ENCODE peak calls at places on chromosomes 12 and 14, in ten cellular contexts. D is AG09309, R is bronchial epithelial cell, B is dorsolateral prefrontal cortex, Y is BJ, X is fibroblast of lung, E is epithelial cell of esophagus, A is BE2C, Z is fibroblast of pulmonary artery, C is foreskin fibroblast. O is an unnamed sample.

GRCh38 chr14:55578511-55578910 is 1.5 kb upstream of the KTN1 start:
- DNase-seq in D (no peak), R (no peak), B (no peak), Y (no peak), X (no peak), E (no peak), A (no peak), Z (no peak), C (peak; percentile 41), O (no peak)

GRCh38 chr12:121110211-121110940 is 22.3 kb upstream of the P2RX7 start:
- DNase-seq in D (peak; percentile 44), R (peak; percentile 53), B (peak; percentile 71), Y (no peak), X (peak; percentile 78), E (peak; percentile 65), A (peak; percentile 62), Z (peak; percentile 76), C (peak; percentile 85), O (peak; percentile 59)

GRCh38 chr12:1047898-1048660 is 57.1 kb downstream of the ERC1 start:
- DNase-seq in D (no peak), R (no peak), B (no peak), Y (no peak), X (no peak), E (no peak), A (peak; percentile 13), Z (no peak), C (peak; percentile 41), O (no peak)

GRCh38 chr12:5230151-5230550 is 186.5 kb downstream of the KCNA5 start:
- DNase-seq in D (peak; percentile 52), R (no peak), B (no peak), Y (no peak), X (peak; percentile 26), E (no peak), A (no peak), Z (no peak), C (peak; percentile 4), O (peak; percentile 63)

GRCh38 chr12:63811334-63811733 is 31.6 kb downstream of the RXYLT1 start:
- DNase-seq in D (no peak), R (no peak), B (no peak), Y (no peak), X (no peak), E (no peak), A (no peak), Z (no peak), C (no peak), O (no peak)

GRCh38 chr14:95533391-95533821 is 1.4 kb upstream of the GLRX5 start:
- DNase-seq in D (no peak), R (no peak), B (no peak), Y (no peak), X (peak; percentile 58), E (peak; percentile 27), A (peak; percentile 68), Z (peak; percentile 59), C (no peak), O (peak; percentile 50)

GRCh38 chr12:106090586-106091411 is 48.0 kb downstream of the NUAK1 start:
- DNase-seq in D (peak; percentile 77), R (peak; percentile 29), B (no peak), Y (peak; percentile 87), X (peak; percentile 75), E (peak; percentile 31), A (no peak), Z (peak; percentile 69), C (peak; percentile 81), O (peak; percentile 92)

GRCh38 chr14:100534528-100535286 is 52.5 kb downstream of the BEGAIN start:
- DNase-seq in D (no peak), R (no peak), B (peak; percentile 24), Y (no peak), X (no peak), E (no peak), A (peak; percentile 43), Z (no peak), C (peak; percentile 29), O (no peak)

GRCh38 chr14:99095369-99095768 is 176.6 kb downstream of the BCL11B start:
- DNase-seq in D (no peak), R (no peak), B (no peak), Y (no peak), X (no peak), E (no peak), A (no peak), Z (no peak), C (no peak), O (no peak)

GRCh38 chr14:89533136-89533535 is 116.1 kb upstream of the FOXN3 start:
- DNase-seq in D (no peak), R (no peak), B (no peak), Y (no peak), X (no peak), E (no peak), A (no peak), Z (no peak), C (no peak), O (no peak)

GRCh38 chr14:53338192-53338591 is 185.1 kb upstream of the DDHD1 start:
- DNase-seq in D (no peak), R (no peak), B (no peak), Y (no peak), X (peak; percentile 70), E (peak; percentile 18), A (no peak), Z (peak; percentile 42), C (peak; percentile 48), O (peak; percentile 63)

GRCh38 chr12:27555316-27555715 is 31.3 kb downstream of the PPFIBP1 start:
- DNase-seq in D (no peak), R (no peak), B (no peak), Y (no peak), X (peak; percentile 45), E (no peak), A (no peak), Z (no peak), C (no peak), O (no peak)

GRCh38 chr12:27555928-27556778 is 32.1 kb downstream of the PPFIBP1 start:
- DNase-seq in D (no peak), R (no peak), B (no peak), Y (no peak), X (peak; percentile 60), E (no peak), A (no peak), Z (peak; percentile 58), C (peak; percentile 36), O (peak; percentile 69)

GRCh38 chr12:27554003-27554402 is 30.0 kb downstream of the PPFIBP1 start:
- DNase-seq in D (no peak), R (no peak), B (no peak), Y (no peak), X (peak; percentile 29), E (no peak), A (no peak), Z (no peak), C (no peak), O (no peak)

GRCh38 chr12:27552886-27553560 is 29.0 kb downstream of the PPFIBP1 start:
- DNase-seq in D (no peak), R (no peak), B (peak; percentile 88), Y (no peak), X (peak; percentile 28), E (no peak), A (no peak), Z (no peak), C (peak; percentile 50), O (no peak)

GRCh38 chr12:27554421-27555186 is 30.6 kb downstream of the PPFIBP1 start:
- DNase-seq in D (no peak), R (no peak), B (peak; percentile 59), Y (no peak), X (peak; percentile 81), E (peak; percentile 51), A (no peak), Z (peak; percentile 83), C (peak; percentile 74), O (peak; percentile 61)
- H3K4me3 ChIP-seq in D (no peak overlapping the region), R (no peak overlapping the region), B (peak overlapping the region; percentile 3), Y (no peak overlapping the region), X (peak overlapping the region; percentile 36), E (no peak overlapping the region), A (no peak overlapping the region), Z (peak overlapping the region; percentile 33), C (no peak overlapping the region), O (no peak overlapping the region)

GRCh38 chr12:68069276-68069675 is 80.0 kb downstream of the IFNG-AS1 start:
- DNase-seq in D (no peak), R (peak; percentile 1), B (no peak), Y (no peak), X (no peak), E (no peak), A (no peak), Z (no peak), C (no peak), O (no peak)

GRCh38 chr12:68065163-68065562 is 75.9 kb downstream of the IFNG-AS1 start:
- DNase-seq in D (no peak), R (no peak), B (no peak), Y (no peak), X (no peak), E (no peak), A (no peak), Z (no peak), C (no peak), O (no peak)

GRCh38 chr12:68065687-68066086 is 76.4 kb downstream of the IFNG-AS1 start:
- DNase-seq in D (no peak), R (no peak), B (no peak), Y (no peak), X (no peak), E (no peak), A (no peak), Z (no peak), C (no peak), O (no peak)

GRCh38 chr12:68070957-68071356 is 81.7 kb downstream of the IFNG-AS1 start:
- DNase-seq in D (no peak), R (no peak), B (no peak), Y (no peak), X (no peak), E (no peak), A (no peak), Z (no peak), C (no peak), O (no peak)

GRCh38 chr12:68067762-68068376 is 78.6 kb downstream of the IFNG-AS1 start:
- DNase-seq in D (no peak), R (peak; percentile 10), B (no peak), Y (no peak), X (no peak), E (peak; percentile 16), A (no peak), Z (peak; percentile 1), C (peak; percentile 4), O (no peak)
- TF ChIP-seq CTCF in D (peak; percentile 54), R (peak; percentile 43), B (no peak), Y (peak; percentile 65), X (peak; percentile 20), E (peak; percentile 43), A (peak; percentile 45), Z (peak; percentile 44), C (peak; percentile 31), O (peak; percentile 45)

GRCh38 chr14:23366163-23366921 is 1.4 kb upstream of the EFS start:
- DNase-seq in D (no peak), R (peak; percentile 71), B (no peak), Y (no peak), X (peak; percentile 81), E (peak; percentile 83), A (no peak), Z (peak; percentile 32), C (peak; percentile 39), O (peak; percentile 49)
- H3K4me3 ChIP-seq in D (peak overlapping the region; percentile 47), R (peak overlapping the region; percentile 52), B (peak overlapping the region; percentile 45), Y (peak overlapping the region; percentile 37), X (peak overlapping the region; percentile 62), E (peak overlapping the region; percentile 66), A (no peak overlapping the region), Z (peak overlapping the region; percentile 27), C (peak overlapping the region; percentile 55), O (peak overlapping the region; percentile 40)

GRCh38 chr12:3456809-3457208 is 34.2 kb upstream of the PRMT8 start:
- DNase-seq in D (no peak), R (no peak), B (no peak), Y (no peak), X (no peak), E (no peak), A (no peak), Z (no peak), C (no peak), O (no peak)
- TF ChIP-seq CTCF in D (no peak), R (no peak), B (no peak), Y (no peak), X (no peak), E (no peak), A (peak; percentile 9), Z (no peak), C (no peak), O (no peak)